ENCODE peak calls at places on chromosomes 11 and 22, in four cellular contexts. O, E, D and C are unnamed samples.

GRCh38 chr11:5367461-5368074 is 16.0 kb upstream of the OR51M1 start:
- DNase-seq in O (no peak), E (no peak), D (no peak), C (no peak)

GRCh38 chr11:35165416-35166368 is 26.7 kb downstream of the CD44 start:
- DNase-seq in O (no peak), E (no peak), D (peak; percentile 35), C (peak; percentile 45)

GRCh38 chr11:84685976-84686375 is 941.2 kb downstream of the DLG2 start:
- DNase-seq in O (no peak), E (no peak), D (no peak), C (no peak)

GRCh38 chr11:44989831-44990566 is 39.3 kb upstream of the TP53I11 start:
- DNase-seq in O (peak; percentile 92), E (peak; percentile 83), D (no peak), C (peak; percentile 60)

GRCh38 chr11:19954899-19955298 is 205.4 kb downstream of the DBX1 start:
- DNase-seq in O (no peak), E (no peak), D (no peak), C (no peak)

GRCh38 chr22:42357634-42358296 is 74.4 kb downstream of the NFAM1 start:
- DNase-seq in O (peak; percentile 75), E (peak; percentile 93), D (no peak), C (peak; percentile 32)

GRCh38 chr11:57072640-57073039 is 83.9 kb downstream of the OR5AK2 start:
- DNase-seq in O (no peak), E (no peak), D (no peak), C (no peak)

GRCh38 chr11:133732109-133732508 is 113.2 kb downstream of the SPATA19 start:
- DNase-seq in O (no peak), E (no peak), D (no peak), C (no peak)

GRCh38 chr11:118659956-118660645 is 19.3 kb downstream of the TREH start:
- DNase-seq in O (no peak), E (no peak), D (no peak), C (no peak)

GRCh38 chr22:30830907-30831306 is 136.2 kb downstream of the OSBP2 start:
- DNase-seq in O (peak; percentile 59), E (peak; percentile 24), D (no peak), C (no peak)

GRCh38 chr22:30828187-30829155 is 133.8 kb downstream of the OSBP2 start:
- DNase-seq in O (no peak), E (no peak), D (no peak), C (no peak)

GRCh38 chr22:30827646-30828045 is 133.0 kb downstream of the OSBP2 start:
- DNase-seq in O (no peak), E (no peak), D (no peak), C (no peak)

GRCh38 chr22:30832407-30832987 is 136.1 kb downstream of the MORC2 start:
- DNase-seq in O (no peak), E (no peak), D (no peak), C (no peak)

GRCh38 chr22:30829901-30830550 is 135.4 kb downstream of the OSBP2 start:
- DNase-seq in O (no peak), E (no peak), D (no peak), C (no peak)
- TF ChIP-seq POLR2A in O (no peak), E (no peak), D (no peak), C (no peak)

DNA sequence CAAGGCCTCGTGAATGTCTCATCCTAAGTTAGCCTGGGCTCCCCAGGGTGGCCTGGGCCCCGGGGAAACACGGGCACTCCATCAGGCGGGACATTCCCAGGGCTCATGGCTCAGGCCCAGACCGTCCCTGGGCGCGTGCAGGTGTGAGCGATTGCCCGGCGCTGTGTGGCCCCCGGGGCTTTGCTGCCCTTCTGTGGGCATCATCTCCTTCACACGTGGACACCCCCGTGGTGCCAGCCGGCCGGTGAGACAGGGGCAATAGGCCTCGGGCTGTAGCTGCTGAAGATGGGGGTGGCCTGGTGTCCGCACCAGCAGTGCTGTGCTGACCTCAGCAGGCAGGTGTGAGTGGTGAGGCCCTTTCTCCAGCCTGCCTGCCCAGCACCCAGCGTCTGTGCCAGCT is 4.6 kb upstream of the SELENOO start:
- DNase-seq in O (no peak), E (no peak), D (no peak), C (no peak)
- TF ChIP-seq POLR2A in O (no peak), E (no peak), D (no peak), C (no peak)

GRCh38 chr11:83600656-83601055 is 314.5 kb upstream of the CCDC90B start:
- DNase-seq in O (no peak), E (no peak), D (no peak), C (no peak)

GRCh38 chr11:83602116-83602515 is 315.9 kb upstream of the CCDC90B start:
- DNase-seq in O (no peak), E (no peak), D (no peak), C (no peak)

GRCh38 chr11:83601201-83601992 is 315.2 kb upstream of the CCDC90B start:
- DNase-seq in O (no peak), E (no peak), D (no peak), C (no peak)

GRCh38 chr11:83599066-83599465 is 312.9 kb upstream of the CCDC90B start:
- DNase-seq in O (no peak), E (no peak), D (no peak), C (no peak)
- TF ChIP-seq POLR2A in O (no peak), E (no peak), D (no peak), C (no peak)

DNA sequence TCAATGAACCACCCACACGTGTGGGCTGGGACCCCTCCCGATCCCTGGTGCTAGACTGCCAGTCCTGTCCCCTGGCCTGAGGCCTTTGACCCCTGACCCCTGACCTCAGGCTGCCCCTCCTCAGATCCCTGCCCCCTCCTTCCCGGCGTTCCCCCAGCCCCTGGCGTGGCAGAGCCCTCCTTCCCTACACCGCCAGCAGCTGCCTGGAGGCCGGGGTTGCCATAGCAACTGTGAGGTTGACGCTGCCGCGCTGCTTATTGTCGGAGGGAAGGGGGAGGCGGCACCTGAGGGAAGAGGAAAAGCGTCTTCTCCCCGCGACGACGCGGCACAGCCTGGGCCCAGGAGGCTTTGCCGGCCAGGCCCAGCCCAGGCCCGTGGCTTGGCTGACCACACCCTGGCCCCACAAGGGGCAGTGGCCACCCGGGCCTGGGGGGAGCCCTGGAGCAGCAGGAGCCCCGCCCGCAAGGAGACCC is 32.6 kb downstream of the SHANK3 start:
- DNase-seq in O (peak; percentile 60), E (no peak), D (no peak), C (no peak)
- TF ChIP-seq POLR2A in O (no peak), E (no peak), D (no peak), C (no peak)

GRCh38 chr11:95256204-95256819 is 25.3 kb upstream of the SESN3 start:
- DNase-seq in O (no peak), E (no peak), D (no peak), C (no peak)
- TF ChIP-seq POLR2A in O (no peak), E (no peak), D (no peak), C (no peak)